ENCODE peak calls at places on chromosomes 13 and 19, in seven cellular contexts. B is mammary epithelial cell, E is Peyer's patch, M is spleen, W is endodermal cell, K is SK-N-SH, P is IMR-90. R is an unnamed sample. For H3K9me3 and H3K4me1, the result is how much of the 10 kb centered on the place peaks cover.

GRCh38 chr13:59086147-59086546 is 1077.6 kb downstream of the DIAPH3 start:
- DNase-seq in B (peak), M (no peak), E (no peak), W (no peak), K (no peak), P (peak), R (no peak)

GRCh38 chr13:31204592-31204991 is 4.8 kb downstream of the B3GLCT start:
- DNase-seq in W (no peak), E (no peak), P (peak), K (peak), B (peak), M (no peak), R (peak)

GRCh38 chr13:19665427-19665859 is 32.0 kb downstream of the MPHOSPH8 start:
- DNase-seq in P (no peak), K (peak), E (no peak), B (no peak), M (no peak), W (peak), R (no peak)

GRCh38 chr19:1079566-1080111 is 12.7 kb downstream of the ARHGAP45 start:
- DNase-seq in W (no peak), P (no peak), K (peak), M (peak), E (peak), B (no peak), R (no peak)

GRCh38 chr13:51714663-51715168 is 89.2 kb downstream of the DHRS12 start:
- DNase-seq in E (no peak), K (no peak), M (no peak), P (peak), B (peak), W (no peak), R (no peak)

GRCh38 chr13:91369432-91369831 is 21.9 kb downstream of the MIR17HG start:
- DNase-seq in B (no peak), E (no peak), M (no peak), P (peak), K (no peak), W (no peak), R (peak)

GRCh38 chr19:1862068-1862423 is 1.3 kb downstream of the KLF16 start:
- DNase-seq in K (no peak), E (peak), M (no peak), P (no peak), B (no peak), W (peak), R (no peak)

GRCh38 chr13:105139380-105140285 is 1395.8 kb downstream of the EFNB2 start:
- DNase-seq in M (peak), E (peak), K (no peak), W (peak), B (no peak), P (peak), R (peak)

GRCh38 chr13:112248909-112249592 is 127.1 kb upstream of the SPACA7 start:
- DNase-seq in P (no peak), E (peak), K (no peak), W (peak), B (no peak), M (peak), R (no peak)

GRCh38 chr19:5891938-5892771 is 11.4 kb downstream of the NDUFA11 start:
- DNase-seq in W (peak), P (peak), K (peak), M (no peak), E (peak), B (no peak), R (peak)

GRCh38 chr19:37867831-37868230 is 38.6 kb downstream of the WDR87 start:
- DNase-seq in B (peak), E (no peak), K (no peak), W (no peak), M (no peak), P (peak), R (no peak)

GRCh38 chr13:112012004-112012704 is 54.8 kb upstream of the SOX1 start:
- DNase-seq in B (no peak), P (no peak), K (no peak), E (no peak), M (peak), W (peak), R (no peak)

GRCh38 chr13:39364797-39365468 is 238.1 kb downstream of the LHFPL6 start:
- DNase-seq in W (no peak), B (peak), P (peak), M (no peak), E (no peak), K (no peak), R (peak)

GRCh38 chr13:110055089-110055488 is 251.9 kb downstream of the COL4A1 start:
- DNase-seq in K (no peak), B (peak), M (no peak), P (peak), W (no peak), E (no peak), R (no peak)

GRCh38 chr13:34155931-34156607 is 338.1 kb downstream of the RFC3 start:
- DNase-seq in E (no peak), W (peak), B (peak), K (no peak), P (peak), M (no peak), R (peak)

GRCh38 chr19:57888494-57889231 is at the start of gene ZNF814:
- DNase-seq in P (peak), B (peak), K (peak), E (peak), W (peak), M (peak), R (peak)

GRCh38 chr19:45187421-45188100 is 9.0 kb downstream of the BLOC1S3 start:
- DNase-seq in B (no peak), M (no peak), K (peak), W (peak), P (no peak), E (no peak), R (no peak)

DNA sequence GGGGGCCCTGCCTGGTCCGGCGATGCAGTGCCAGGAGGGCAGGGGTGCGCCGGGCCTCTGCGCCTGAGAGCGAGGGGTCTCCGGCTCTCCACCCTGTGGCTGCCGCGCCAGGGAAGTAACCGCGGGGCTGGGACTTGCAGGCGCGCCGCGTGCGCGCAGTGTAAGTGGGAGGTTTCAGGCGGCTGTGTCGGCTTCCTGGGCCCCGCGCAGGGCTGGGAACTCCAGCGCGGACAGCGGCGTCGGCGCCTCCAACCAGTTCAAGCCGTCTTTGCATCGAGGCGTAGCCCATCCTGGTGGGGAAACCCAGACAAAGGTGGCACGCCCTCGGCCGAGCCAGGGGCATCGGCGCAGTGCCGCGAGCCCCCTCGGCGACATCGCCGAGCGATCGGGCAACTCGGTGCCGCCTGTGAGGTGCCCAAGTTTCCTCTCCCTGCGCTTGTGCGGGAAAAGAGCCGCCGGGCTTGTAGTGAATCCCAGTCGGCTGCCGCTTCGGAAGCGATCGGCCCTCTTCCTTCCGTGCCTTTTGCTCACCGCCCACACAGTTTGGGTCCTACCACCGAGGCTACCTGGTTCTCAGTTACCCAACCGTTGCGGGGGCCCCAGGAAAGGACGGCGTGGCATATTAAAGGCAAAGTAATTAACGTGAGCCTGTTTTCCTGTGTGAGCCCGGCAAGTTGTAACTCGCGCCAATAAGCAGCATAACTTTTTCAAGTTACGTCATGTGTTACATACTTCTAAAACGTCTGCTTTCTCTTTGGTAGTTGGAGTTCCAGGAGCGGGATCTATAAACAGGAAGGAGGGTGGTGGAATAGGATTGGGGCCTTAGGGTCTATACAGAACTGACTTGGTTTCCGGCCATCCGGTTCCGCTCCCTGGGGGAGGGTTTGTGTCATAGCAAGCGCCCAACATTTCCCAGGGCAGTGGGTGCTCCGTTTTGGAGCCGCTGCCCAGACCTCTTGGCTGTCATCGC is 1.2 kb downstream of the LRCH1 start:
- DNase-seq in M (peak), K (peak), E (peak), W (peak), B (peak), P (peak), R (peak)
- TF ChIP-seq CTCF in M (peak), K (peak), E (peak), W (peak), B (peak), P (no peak), R (peak)

GRCh38 chr19:56617531-56617930 is 22.4 kb downstream of the ZNF71 start:
- DNase-seq in B (no peak), K (no peak), M (no peak), E (no peak), W (no peak), P (no peak), R (no peak)
- H3K9me3 ChIP-seq in B (under half), K (under half), M (under half), E (under half), W (half or more), P (half or more), R (under half)

DNA sequence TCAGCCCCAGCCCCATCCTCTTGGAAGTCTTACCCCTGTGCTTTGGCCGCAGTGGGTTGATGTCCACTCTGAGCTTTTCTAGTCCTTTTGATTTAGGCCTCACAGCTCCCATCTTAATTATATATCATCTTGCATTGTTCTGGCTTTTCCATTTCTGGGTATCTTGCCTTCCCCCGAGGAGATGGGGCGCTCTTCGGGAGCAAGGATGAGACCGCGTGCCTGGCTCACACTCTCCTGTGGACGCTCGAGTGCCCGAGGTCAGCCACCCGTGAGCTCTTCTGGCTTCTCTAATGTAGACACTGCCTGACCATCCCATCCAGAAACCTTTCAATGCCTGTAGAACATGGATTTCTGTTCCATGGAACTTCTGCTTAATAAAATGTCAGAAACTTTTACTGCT is 53.5 kb upstream of the GPR183 start:
- DNase-seq in K (no peak), B (no peak), W (peak), P (no peak), E (no peak), M (no peak), R (no peak)
- H3K4me1 ChIP-seq in K (under half), B (under half), W (under half), P (under half), E (under half), M (half or more), R (under half)

GRCh38 chr19:13838071-13838942 is 38.6 kb upstream of the NANOS3 start:
- DNase-seq in B (no peak), E (peak), W (no peak), P (no peak), M (no peak), K (no peak), R (no peak)

GRCh38 chr19:13838943-13839192 is 38.1 kb upstream of the NANOS3 start:
- DNase-seq in M (no peak), E (no peak), W (peak), P (no peak), K (peak), B (no peak), R (no peak)

GRCh38 chr19:13840751-13841338 is 36.1 kb upstream of the NANOS3 start:
- DNase-seq in P (no peak), K (peak), W (no peak), B (no peak), M (peak), E (no peak), R (no peak)

GRCh38 chr19:13839938-13840750 is 36.8 kb upstream of the NANOS3 start:
- DNase-seq in W (peak), B (peak), M (peak), P (peak), K (no peak), E (peak), R (no peak)

DNA sequence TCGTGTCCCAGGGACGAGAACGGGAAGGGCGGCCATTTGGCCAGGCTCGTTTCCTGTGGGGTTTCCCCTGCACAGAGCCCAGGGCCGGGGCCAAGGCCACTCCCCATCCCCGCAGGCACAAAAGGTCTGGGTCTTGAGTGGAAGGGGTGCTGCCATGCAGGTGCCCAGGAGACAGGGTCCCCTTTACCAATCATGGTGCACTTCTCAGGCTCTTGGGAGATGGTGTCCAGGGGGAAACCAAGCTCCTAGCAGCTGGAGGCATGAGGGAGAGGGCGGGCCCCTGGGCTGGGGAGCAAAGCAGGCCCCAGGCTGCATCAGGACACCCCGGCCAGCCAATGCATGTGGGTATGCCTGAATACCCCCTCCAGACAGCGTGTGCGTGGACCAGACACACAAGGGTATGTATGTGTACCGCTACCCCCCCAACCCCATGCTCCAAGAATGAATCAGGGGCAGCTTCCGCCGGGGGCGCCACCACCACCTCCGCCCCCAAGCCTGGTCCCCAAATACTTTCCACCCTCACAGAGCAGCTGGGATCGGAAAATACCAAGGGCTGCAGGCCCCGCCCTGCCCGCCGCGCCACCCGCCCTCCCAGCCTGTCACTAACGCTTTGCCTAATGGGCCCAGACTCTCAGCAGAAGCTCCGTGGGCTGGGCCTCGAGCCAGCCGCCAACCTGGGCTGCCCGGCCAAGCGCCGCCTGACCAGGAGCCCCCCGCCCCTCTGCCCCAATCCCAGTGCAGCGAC is 37.6 kb upstream of the NANOS3 start:
- DNase-seq in P (peak), M (peak), B (peak), K (peak), W (peak), E (peak), R (peak)
- TF ChIP-seq CTCF in P (peak), M (no peak), B (no peak), K (no peak), W (no peak), E (no peak), R (no peak)

GRCh38 chr13:26678330-26678729 is 82.3 kb downstream of the GPR12 start:
- DNase-seq in P (no peak), B (no peak), M (no peak), W (no peak), E (no peak), K (no peak), R (no peak)
- H3K9me3 ChIP-seq in P (under half), B (under half), M (under half), W (under half), E (under half), K (under half), R (under half)

GRCh38 chr13:94712287-94712811 is at the start of gene SOX21:
- DNase-seq in M (no peak), E (no peak), B (peak), P (no peak), K (no peak), W (peak), R (no peak)

GRCh38 chr13:94711561-94712286 is 621 bp downstream of the SOX21 start:
- DNase-seq in W (no peak), K (peak), P (no peak), E (no peak), B (peak), M (peak), R (peak)

GRCh38 chr13:94710081-94710809 is 2.1 kb downstream of the SOX21 start:
- DNase-seq in B (no peak), P (no peak), M (no peak), E (no peak), W (no peak), K (peak), R (no peak)

GRCh38 chr13:94708971-94709614 is 3.3 kb downstream of the SOX21 start:
- DNase-seq in W (no peak), E (no peak), K (no peak), P (no peak), M (no peak), B (no peak), R (no peak)

DNA sequence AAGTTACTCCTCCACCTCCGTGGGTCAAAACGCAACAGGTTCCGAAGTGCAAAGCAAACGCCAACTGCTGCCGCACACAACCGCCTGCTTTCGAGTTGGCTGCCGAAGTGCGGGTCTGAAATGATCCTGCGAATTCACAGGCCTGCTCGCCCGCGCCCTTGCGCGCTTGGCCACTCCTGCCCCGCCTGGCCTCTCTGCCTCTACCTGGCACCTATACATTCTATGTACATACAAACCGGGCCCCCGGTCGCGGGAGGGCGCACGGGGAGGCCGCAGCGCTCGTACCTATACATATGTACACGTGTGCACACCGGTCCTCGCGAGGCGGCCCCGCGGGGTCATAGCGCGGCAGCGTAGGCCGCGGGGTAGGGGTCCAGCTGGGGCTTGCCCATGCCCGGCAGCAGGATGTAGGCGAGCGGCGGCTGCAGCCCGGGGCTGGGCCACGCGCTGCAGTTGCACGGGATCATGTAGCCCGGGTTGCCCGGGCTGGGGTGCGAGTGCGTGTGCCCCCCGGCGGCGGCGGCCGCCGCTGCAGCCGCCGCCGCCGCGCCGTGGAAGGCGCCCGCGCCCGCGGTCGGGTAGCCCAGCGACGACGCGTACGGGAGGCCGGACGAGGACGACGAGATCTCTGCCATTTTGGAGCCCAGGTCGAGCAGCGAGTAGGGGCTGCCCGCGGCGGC is 1.3 kb downstream of the SOX21 start:
- DNase-seq in K (peak), M (peak), W (peak), E (no peak), B (no peak), P (no peak), R (no peak)
- H3K4me1 ChIP-seq in K (under half), M (under half), W (under half), E (under half), B (under half), P (under half), R (under half)

GRCh38 chr19:55347442-55348009 is 7.0 kb downstream of the COX6B2 start:
- DNase-seq in M (no peak), P (no peak), W (peak), K (no peak), E (no peak), B (no peak), R (no peak)

GRCh38 chr19:55344444-55344843 is 4.8 kb downstream of the KMT5C start:
- DNase-seq in K (peak), P (no peak), M (no peak), E (no peak), W (peak), B (peak), R (no peak)

GRCh38 chr19:55345101-55345817 is 5.6 kb downstream of the KMT5C start:
- DNase-seq in W (peak), M (no peak), E (no peak), K (no peak), P (no peak), B (no peak), R (no peak)

GRCh38 chr19:55346725-55347441 is 7.2 kb downstream of the KMT5C start:
- DNase-seq in W (peak), M (no peak), P (no peak), E (no peak), K (no peak), B (no peak), R (no peak)

GRCh38 chr19:55345818-55346724 is 6.4 kb downstream of the KMT5C start:
- DNase-seq in B (no peak), P (no peak), W (peak), K (peak), M (no peak), E (peak), R (peak)
- TF ChIP-seq CTCF in B (no peak), P (no peak), W (no peak), K (no peak), M (no peak), E (no peak), R (no peak)

R was measured in cardiac muscle cell.